ENCODE peak calls at places on chromosomes 3 and 15, in nine cellular contexts. One of them, this sample, is unnamed.

GRCh38 chr3:160368804-160369203 is 30.2 kb downstream of the IFT80 start:
- DNase-seq in GM12891: no peak
- DNase-seq in uterus: no peak
- DNase-seq in heart left ventricle: no peak
- DNase-seq in thyroid gland: no peak
- DNase-seq in IMR-90: no peak
- DNase-seq in HCT116: no peak
- DNase-seq in body of pancreas: no peak
- DNase-seq in HepG2: no peak
- DNase-seq in this sample: no peak

GRCh38 chr3:64871237-64871636 is 183.4 kb upstream of the ADAMTS9 start:
- DNase-seq in GM12891: no peak
- DNase-seq in uterus: no peak
- DNase-seq in heart left ventricle: no peak
- DNase-seq in thyroid gland: no peak
- DNase-seq in IMR-90: no peak
- DNase-seq in HCT116: no peak
- DNase-seq in body of pancreas: no peak
- DNase-seq in HepG2: no peak
- DNase-seq in this sample: no peak

GRCh38 chr3:134477938-134478337 is 7.8 kb downstream of the ANAPC13 start:
- DNase-seq in GM12891: no peak
- DNase-seq in uterus: no peak
- DNase-seq in heart left ventricle: no peak
- DNase-seq in thyroid gland: no peak
- DNase-seq in IMR-90: no peak
- DNase-seq in HCT116: no peak
- DNase-seq in body of pancreas: no peak
- DNase-seq in HepG2: no peak
- DNase-seq in this sample: no peak

GRCh38 chr3:32148356-32148755 is 41.9 kb downstream of the GPD1L start:
- DNase-seq in GM12891: no peak
- DNase-seq in uterus: no peak
- DNase-seq in heart left ventricle: no peak
- DNase-seq in thyroid gland: no peak
- DNase-seq in IMR-90: no peak
- DNase-seq in HCT116: no peak
- DNase-seq in body of pancreas: no peak
- DNase-seq in HepG2: no peak
- DNase-seq in this sample: no peak

GRCh38 chr3:10933958-10934481 is 58.5 kb upstream of the SLC6A1 start:
- DNase-seq in GM12891: no peak
- DNase-seq in uterus: no peak
- DNase-seq in heart left ventricle: no peak
- DNase-seq in thyroid gland: no peak
- DNase-seq in IMR-90: peak; percentile 45
- DNase-seq in HCT116: no peak
- DNase-seq in body of pancreas: no peak
- DNase-seq in HepG2: no peak
- DNase-seq in this sample: peak; percentile 86

GRCh38 chr15:100114526-100114925 is 227.2 kb downstream of the ADAMTS17 start:
- DNase-seq in GM12891: no peak
- DNase-seq in uterus: no peak
- DNase-seq in heart left ventricle: peak; percentile 75
- DNase-seq in thyroid gland: peak; percentile 86
- DNase-seq in IMR-90: peak; percentile 48
- DNase-seq in HCT116: no peak
- DNase-seq in body of pancreas: peak; percentile 24
- DNase-seq in HepG2: no peak
- DNase-seq in this sample: no peak

GRCh38 chr3:64561503-64561810 is 126.3 kb downstream of the ADAMTS9 start:
- DNase-seq in GM12891: no peak
- DNase-seq in uterus: peak; percentile 35
- DNase-seq in heart left ventricle: no peak
- DNase-seq in thyroid gland: no peak
- DNase-seq in IMR-90: no peak
- DNase-seq in HCT116: no peak
- DNase-seq in body of pancreas: no peak
- DNase-seq in HepG2: no peak
- DNase-seq in this sample: no peak

GRCh38 chr15:80977627-80978036 is 12.0 kb downstream of the MESD start:
- DNase-seq in GM12891: no peak
- DNase-seq in uterus: peak; percentile 45
- DNase-seq in heart left ventricle: peak; percentile 50
- DNase-seq in thyroid gland: peak; percentile 52
- DNase-seq in IMR-90: no peak
- DNase-seq in HCT116: no peak
- DNase-seq in body of pancreas: peak; percentile 70
- DNase-seq in HepG2: peak; percentile 35
- DNase-seq in this sample: no peak

GRCh38 chr3:126130981-126131750 is 47.2 kb upstream of the SLC41A3 start:
- DNase-seq in GM12891: no peak
- DNase-seq in uterus: peak; percentile 11
- DNase-seq in heart left ventricle: no peak
- DNase-seq in thyroid gland: no peak
- DNase-seq in IMR-90: no peak
- DNase-seq in HCT116: no peak
- DNase-seq in body of pancreas: peak; percentile 7
- DNase-seq in HepG2: no peak
- DNase-seq in this sample: no peak

GRCh38 chr15:33059184-33059583 is 135.3 kb downstream of the FMN1 start:
- DNase-seq in GM12891: no peak
- DNase-seq in uterus: no peak
- DNase-seq in heart left ventricle: no peak
- DNase-seq in thyroid gland: no peak
- DNase-seq in IMR-90: peak; percentile 80
- DNase-seq in HCT116: no peak
- DNase-seq in body of pancreas: no peak
- DNase-seq in HepG2: no peak
- DNase-seq in this sample: no peak

GRCh38 chr3:10391391-10391790 is 70.5 kb upstream of the SEC13 start:
- DNase-seq in GM12891: no peak
- DNase-seq in uterus: no peak
- DNase-seq in heart left ventricle: no peak
- DNase-seq in thyroid gland: no peak
- DNase-seq in IMR-90: no peak
- DNase-seq in HCT116: no peak
- DNase-seq in body of pancreas: no peak
- DNase-seq in HepG2: no peak
- DNase-seq in this sample: no peak

GRCh38 chr3:107676469-107677309 is 153.9 kb downstream of the BBX start:
- DNase-seq in GM12891: no peak
- DNase-seq in uterus: no peak
- DNase-seq in heart left ventricle: no peak
- DNase-seq in thyroid gland: no peak
- DNase-seq in IMR-90: peak; percentile 43
- DNase-seq in HCT116: peak; percentile 4
- DNase-seq in body of pancreas: no peak
- DNase-seq in HepG2: peak; percentile 31
- DNase-seq in this sample: no peak

GRCh38 chr15:72237286-72238224 is 6.6 kb upstream of the PKM start:
- DNase-seq in GM12891: peak; percentile 30
- DNase-seq in uterus: peak; percentile 57
- DNase-seq in heart left ventricle: peak; percentile 71
- DNase-seq in thyroid gland: peak; percentile 23
- DNase-seq in IMR-90: peak; percentile 98
- DNase-seq in HCT116: peak; percentile 92
- DNase-seq in body of pancreas: peak; percentile 26
- DNase-seq in HepG2: peak; percentile 85
- DNase-seq in this sample: peak; percentile 58

GRCh38 chr15:55861115-55861514 is 118.2 kb upstream of the PRTG start:
- DNase-seq in GM12891: no peak
- DNase-seq in uterus: no peak
- DNase-seq in heart left ventricle: no peak
- DNase-seq in thyroid gland: no peak
- DNase-seq in IMR-90: no peak
- DNase-seq in HCT116: no peak
- DNase-seq in body of pancreas: no peak
- DNase-seq in HepG2: no peak
- DNase-seq in this sample: no peak

GRCh38 chr15:55856506-55856905 is 113.6 kb upstream of the PRTG start:
- DNase-seq in GM12891: no peak
- DNase-seq in uterus: no peak
- DNase-seq in heart left ventricle: no peak
- DNase-seq in thyroid gland: no peak
- DNase-seq in IMR-90: peak; percentile 47
- DNase-seq in HCT116: no peak
- DNase-seq in body of pancreas: no peak
- DNase-seq in HepG2: no peak
- DNase-seq in this sample: no peak

GRCh38 chr15:55863911-55864310 is 121.0 kb upstream of the PRTG start:
- DNase-seq in GM12891: no peak
- DNase-seq in uterus: no peak
- DNase-seq in heart left ventricle: no peak
- DNase-seq in thyroid gland: no peak
- DNase-seq in IMR-90: no peak
- DNase-seq in HCT116: no peak
- DNase-seq in body of pancreas: no peak
- DNase-seq in HepG2: no peak
- DNase-seq in this sample: no peak

GRCh38 chr15:55859681-55860080 is 116.7 kb upstream of the PRTG start:
- DNase-seq in GM12891: no peak
- DNase-seq in uterus: no peak
- DNase-seq in heart left ventricle: no peak
- DNase-seq in thyroid gland: no peak
- DNase-seq in IMR-90: peak; percentile 28
- DNase-seq in HCT116: no peak
- DNase-seq in body of pancreas: no peak
- DNase-seq in HepG2: no peak
- DNase-seq in this sample: no peak

GRCh38 chr15:55858661-55859060 is 115.7 kb upstream of the PRTG start:
- DNase-seq in GM12891: no peak
- DNase-seq in uterus: no peak
- DNase-seq in heart left ventricle: no peak
- DNase-seq in thyroid gland: no peak
- DNase-seq in IMR-90: peak; percentile 52
- DNase-seq in HCT116: no peak
- DNase-seq in body of pancreas: no peak
- DNase-seq in HepG2: no peak
- DNase-seq in this sample: no peak
- TF ChIP-seq POLR2A in GM12891: no peak
- TF ChIP-seq POLR2A in uterus: no peak
- TF ChIP-seq POLR2A in heart left ventricle: no peak
- TF ChIP-seq POLR2A in thyroid gland: no peak
- TF ChIP-seq POLR2A in IMR-90: no peak
- TF ChIP-seq POLR2A in HCT116: no peak
- TF ChIP-seq POLR2A in body of pancreas: no peak
- TF ChIP-seq POLR2A in HepG2: no peak
- TF ChIP-seq POLR2A in this sample: no peak

GRCh38 chr3:51941447-51941797 is 282 bp downstream of the RRP9 start:
- DNase-seq in GM12891: no peak
- DNase-seq in uterus: no peak
- DNase-seq in heart left ventricle: no peak
- DNase-seq in thyroid gland: no peak
- DNase-seq in IMR-90: no peak
- DNase-seq in HCT116: no peak
- DNase-seq in body of pancreas: no peak
- DNase-seq in HepG2: no peak
- DNase-seq in this sample: no peak

GRCh38 chr3:51940648-51941421 is 869 bp downstream of the RRP9 start:
- DNase-seq in GM12891: no peak
- DNase-seq in uterus: no peak
- DNase-seq in heart left ventricle: no peak
- DNase-seq in thyroid gland: no peak
- DNase-seq in IMR-90: no peak
- DNase-seq in HCT116: no peak
- DNase-seq in body of pancreas: no peak
- DNase-seq in HepG2: no peak
- DNase-seq in this sample: no peak

GRCh38 chr3:51942603-51943450 is 664 bp downstream of the PARP3 start:
- DNase-seq in GM12891: peak; percentile 96
- DNase-seq in uterus: peak; percentile 62
- DNase-seq in heart left ventricle: peak; percentile 61
- DNase-seq in thyroid gland: peak; percentile 80
- DNase-seq in IMR-90: peak; percentile 52
- DNase-seq in HCT116: peak; percentile 26
- DNase-seq in body of pancreas: peak; percentile 34
- DNase-seq in HepG2: peak; percentile 67
- DNase-seq in this sample: peak; percentile 91

GRCh38 chr3:51943451-51944391 is 1.6 kb downstream of the PARP3 start:
- DNase-seq in GM12891: no peak
- DNase-seq in uterus: no peak
- DNase-seq in heart left ventricle: no peak
- DNase-seq in thyroid gland: no peak
- DNase-seq in IMR-90: no peak
- DNase-seq in HCT116: no peak
- DNase-seq in body of pancreas: no peak
- DNase-seq in HepG2: no peak
- DNase-seq in this sample: no peak

GRCh38 chr3:51941798-51942602 is at the start of the genes PARP3 and RRP9:
- DNase-seq in GM12891: peak; percentile 100
- DNase-seq in uterus: peak; percentile 100
- DNase-seq in heart left ventricle: peak; percentile 100
- DNase-seq in thyroid gland: peak; percentile 100
- DNase-seq in IMR-90: peak; percentile 100
- DNase-seq in HCT116: peak; percentile 99
- DNase-seq in body of pancreas: peak; percentile 100
- DNase-seq in HepG2: peak; percentile 99
- DNase-seq in this sample: peak; percentile 99
- TF ChIP-seq POLR2A in GM12891: no peak
- TF ChIP-seq POLR2A in uterus: peak; percentile 50
- TF ChIP-seq POLR2A in heart left ventricle: peak; percentile 63
- TF ChIP-seq POLR2A in thyroid gland: peak; percentile 84
- TF ChIP-seq POLR2A in IMR-90: peak; percentile 51
- TF ChIP-seq POLR2A in HCT116: no peak
- TF ChIP-seq POLR2A in body of pancreas: peak; percentile 66
- TF ChIP-seq POLR2A in HepG2: no peak
- TF ChIP-seq POLR2A in this sample: peak; percentile 82

GRCh38 chr3:139307072-139307491 is 36.7 kb upstream of the MRPS22 start:
- DNase-seq in GM12891: no peak
- DNase-seq in uterus: no peak
- DNase-seq in heart left ventricle: no peak
- DNase-seq in thyroid gland: no peak
- DNase-seq in IMR-90: no peak
- DNase-seq in HCT116: no peak
- DNase-seq in body of pancreas: no peak
- DNase-seq in HepG2: no peak
- DNase-seq in this sample: no peak
- TF ChIP-seq POLR2A in GM12891: no peak
- TF ChIP-seq POLR2A in uterus: no peak
- TF ChIP-seq POLR2A in heart left ventricle: no peak
- TF ChIP-seq POLR2A in thyroid gland: no peak
- TF ChIP-seq POLR2A in IMR-90: no peak
- TF ChIP-seq POLR2A in HCT116: no peak
- TF ChIP-seq POLR2A in body of pancreas: no peak
- TF ChIP-seq POLR2A in HepG2: no peak
- TF ChIP-seq POLR2A in this sample: no peak

DNA sequence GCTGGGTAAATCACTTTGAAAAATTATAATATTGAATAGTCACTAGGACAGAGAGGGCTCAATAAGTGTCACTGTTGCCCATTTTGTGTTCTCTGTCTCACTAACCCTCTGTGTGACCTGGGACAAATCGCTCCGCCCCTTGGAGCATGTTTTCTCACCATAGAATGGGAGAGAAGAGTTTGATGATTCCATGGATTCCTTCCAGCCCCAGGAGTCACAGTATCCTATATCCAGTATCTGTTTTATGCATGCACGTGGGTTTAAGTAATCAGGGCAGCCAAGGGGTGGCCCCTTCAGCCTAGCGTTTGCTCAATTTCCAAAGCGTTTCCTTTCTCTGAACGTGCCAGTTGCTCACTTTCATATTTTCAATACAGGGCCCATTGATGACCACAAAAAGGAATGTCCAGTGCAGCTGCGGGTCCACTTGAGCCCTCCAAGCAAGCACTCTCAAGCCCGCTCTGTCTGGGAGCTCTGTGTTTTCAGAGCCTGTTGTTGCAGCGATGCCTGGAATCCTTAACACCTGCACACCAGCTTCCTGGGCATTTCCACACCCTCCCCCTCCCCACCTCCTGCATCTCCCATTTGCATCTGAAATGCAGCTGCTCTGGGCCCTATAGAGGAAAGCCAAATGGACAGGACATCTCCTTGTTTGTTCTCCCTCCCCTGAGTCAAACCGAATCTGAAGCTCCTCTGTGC is 164.4 kb upstream of the LPP start:
- DNase-seq in GM12891: no peak
- DNase-seq in uterus: no peak
- DNase-seq in heart left ventricle: no peak
- DNase-seq in thyroid gland: peak; percentile 30
- DNase-seq in IMR-90: no peak
- DNase-seq in HCT116: no peak
- DNase-seq in body of pancreas: no peak
- DNase-seq in HepG2: no peak
- DNase-seq in this sample: no peak
- TF ChIP-seq POLR2A in GM12891: no peak
- TF ChIP-seq POLR2A in uterus: no peak
- TF ChIP-seq POLR2A in heart left ventricle: no peak
- TF ChIP-seq POLR2A in thyroid gland: no peak
- TF ChIP-seq POLR2A in IMR-90: no peak
- TF ChIP-seq POLR2A in HCT116: no peak
- TF ChIP-seq POLR2A in body of pancreas: no peak
- TF ChIP-seq POLR2A in HepG2: no peak
- TF ChIP-seq POLR2A in this sample: no peak